ENCODE peak calls at places on chromosomes 7 and 10, in nine cellular contexts. E is epithelial cell of proximal tubule, M is PC-9, V is brain microvascular endothelial cell, W is A549, D is tibial artery, Y is fibroblast of pulmonary artery, T is Peyer's patch, G is right lobe of liver. Q is an unnamed sample.

GRCh38 chr7:80136276-80137045 is 1.8 kb downstream of the GNAI1 start:
- DNase-seq in E (no peak), M (peak; percentile 61), V (no peak), W (no peak), D (no peak), Y (peak; percentile 34), T (no peak), G (no peak), Q (no peak)

GRCh38 chr7:99990417-99990816 is 14.6 kb upstream of the AZGP1 start:
- DNase-seq in E (no peak), M (no peak), V (no peak), W (no peak), D (no peak), Y (no peak), T (no peak), G (no peak), Q (no peak)

GRCh38 chr7:3092468-3092867 is 48.8 kb upstream of the CARD11 start:
- DNase-seq in E (no peak), M (no peak), V (peak; percentile 27), W (no peak), D (no peak), Y (peak; percentile 8), T (peak; percentile 79), G (no peak), Q (no peak)

GRCh38 chr7:116674508-116675173 is 2.6 kb downstream of the MET start:
- DNase-seq in E (no peak), M (peak; percentile 77), V (no peak), W (peak; percentile 56), D (no peak), Y (no peak), T (no peak), G (no peak), Q (no peak)

GRCh38 chr10:37965006-37965405 is 11.4 kb downstream of the ZNF25 start:
- DNase-seq in E (no peak), M (no peak), V (no peak), W (no peak), D (no peak), Y (no peak), T (no peak), G (no peak), Q (no peak)

GRCh38 chr7:133784421-133785045 is 342.6 kb upstream of the LRGUK start:
- DNase-seq in E (no peak), M (no peak), V (no peak), W (no peak), D (no peak), Y (no peak), T (no peak), G (no peak), Q (no peak)

GRCh38 chr10:33878238-33878637 is 543.8 kb upstream of the NRP1 start:
- DNase-seq in E (no peak), M (no peak), V (no peak), W (no peak), D (no peak), Y (no peak), T (no peak), G (no peak), Q (no peak)

GRCh38 chr7:55212176-55212575 is 153.0 kb upstream of the LANCL2 start:
- DNase-seq in E (no peak), M (no peak), V (no peak), W (no peak), D (no peak), Y (no peak), T (no peak), G (no peak), Q (no peak)

GRCh38 chr10:68897336-68897741 is 3.8 kb upstream of the DDX50 start:
- DNase-seq in E (peak; percentile 30), M (peak; percentile 46), V (peak; percentile 70), W (peak; percentile 79), D (no peak), Y (peak; percentile 85), T (no peak), G (peak; percentile 53), Q (peak; percentile 58)

GRCh38 chr10:128751284-128751683 is 625.1 kb upstream of the MKI67 start:
- DNase-seq in E (no peak), M (no peak), V (no peak), W (peak; percentile 12), D (no peak), Y (no peak), T (no peak), G (no peak), Q (no peak)

GRCh38 chr7:92994889-92995288 is 122.9 kb downstream of the SAMD9 start:
- DNase-seq in E (no peak), M (no peak), V (no peak), W (no peak), D (no peak), Y (no peak), T (no peak), G (no peak), Q (no peak)

GRCh38 chr10:70255329-70256299 is 22.4 kb upstream of the PPA1 start:
- DNase-seq in E (no peak), M (peak; percentile 94), V (no peak), W (no peak), D (no peak), Y (peak; percentile 68), T (no peak), G (no peak), Q (no peak)

GRCh38 chr10:47182934-47183725 is 116.9 kb upstream of the GDF10 start:
- DNase-seq in E (no peak), M (no peak), V (no peak), W (no peak), D (no peak), Y (no peak), T (no peak), G (no peak), Q (no peak)

GRCh38 chr10:130359711-130360110 is 223.5 kb downstream of the GLRX3 start:
- DNase-seq in E (no peak), M (no peak), V (no peak), W (no peak), D (no peak), Y (no peak), T (no peak), G (peak; percentile 22), Q (no peak)

GRCh38 chr7:114302858-114303257 is 111.8 kb upstream of the FOXP2 start:
- DNase-seq in E (peak; percentile 62), M (no peak), V (no peak), W (no peak), D (no peak), Y (no peak), T (no peak), G (no peak), Q (no peak)

GRCh38 chr10:63522129-63522687 is 1.0 kb downstream of the REEP3 start:
- DNase-seq in E (no peak), M (peak; percentile 56), V (no peak), W (peak; percentile 33), D (no peak), Y (peak; percentile 17), T (no peak), G (no peak), Q (no peak)

GRCh38 chr7:124120911-124121310 is 88.0 kb upstream of the TMEM229A start:
- DNase-seq in E (no peak), M (no peak), V (no peak), W (no peak), D (no peak), Y (no peak), T (no peak), G (no peak), Q (no peak)

GRCh38 chr10:63319231-63319630 is 146.5 kb downstream of the JMJD1C start:
- DNase-seq in E (no peak), M (no peak), V (no peak), W (no peak), D (no peak), Y (no peak), T (no peak), G (no peak), Q (no peak)

GRCh38 chr7:120856621-120857352 is 1.2 kb downstream of the TSPAN12 start:
- DNase-seq in E (no peak), M (no peak), V (peak; percentile 24), W (peak; percentile 39), D (no peak), Y (peak; percentile 11), T (no peak), G (peak; percentile 58), Q (no peak)
- TF ChIP-seq CTCF in E (no peak), M (no peak), V (peak; percentile 25), W (no peak), D (no peak), Y (no peak), T (no peak), G (no peak), Q (no peak)

GRCh38 chr7:98400538-98401427 is at the start of gene BAIAP2L1:
- DNase-seq in E (no peak), M (peak; percentile 76), V (peak; percentile 39), W (peak; percentile 94), D (peak; percentile 71), Y (peak; percentile 62), T (peak; percentile 66), G (peak; percentile 97), Q (no peak)
- H3K4me3 ChIP-seq in E (peak within 1 kb of the TSS; percentile 96), M (peak within 1 kb of the TSS; percentile 87), V (peak within 1 kb of the TSS; percentile 68), W (peak within 1 kb of the TSS; percentile 89), D (peak within 1 kb of the TSS; percentile 57), Y (peak within 1 kb of the TSS; percentile 53), T (peak within 1 kb of the TSS; percentile 51), G (peak within 1 kb of the TSS; percentile 84), Q (peak within 1 kb of the TSS; percentile 55)

DNA sequence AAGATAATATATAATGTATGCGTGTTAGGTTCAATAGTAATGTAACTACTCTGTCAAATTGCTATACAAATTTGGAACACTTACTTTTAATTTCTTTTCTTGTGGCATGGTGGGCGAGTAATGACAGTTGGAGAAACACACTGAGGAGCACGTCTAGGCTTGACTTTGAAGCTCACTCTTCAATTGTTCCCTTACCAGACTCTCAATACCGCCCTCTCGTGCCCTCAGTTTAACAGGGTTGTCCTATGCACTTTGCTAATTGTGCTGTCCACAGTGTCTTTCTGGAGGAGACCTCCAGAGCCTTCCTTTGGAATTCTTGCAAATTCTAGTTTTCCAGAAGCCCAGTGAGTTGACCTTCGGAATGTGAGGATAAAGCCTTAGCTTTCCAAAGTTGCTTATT is 107.2 kb upstream of the RELN start:
- DNase-seq in E (no peak), M (no peak), V (peak; percentile 15), W (peak; percentile 29), D (no peak), Y (peak; percentile 24), T (no peak), G (peak; percentile 50), Q (no peak)
- TF ChIP-seq CTCF in E (peak; percentile 40), M (no peak), V (peak; percentile 48), W (no peak), D (no peak), Y (peak; percentile 18), T (no peak), G (peak; percentile 45), Q (no peak)

GRCh38 chr10:28566458-28566857 is 33.5 kb downstream of the WAC start:
- DNase-seq in E (no peak), M (no peak), V (no peak), W (no peak), D (no peak), Y (peak; percentile 69), T (no peak), G (no peak), Q (no peak)

GRCh38 chr10:28561531-28561930 is 28.6 kb downstream of the WAC start:
- DNase-seq in E (no peak), M (no peak), V (no peak), W (no peak), D (no peak), Y (no peak), T (no peak), G (no peak), Q (no peak)

GRCh38 chr10:28569506-28570159 is 36.7 kb downstream of the WAC start:
- DNase-seq in E (no peak), M (no peak), V (peak; percentile 30), W (no peak), D (no peak), Y (peak; percentile 34), T (no peak), G (no peak), Q (peak; percentile 2)

GRCh38 chr10:28560617-28561016 is 27.7 kb downstream of the WAC start:
- DNase-seq in E (no peak), M (no peak), V (no peak), W (no peak), D (no peak), Y (no peak), T (no peak), G (no peak), Q (no peak)

GRCh38 chr10:28564905-28565304 is 32.0 kb downstream of the WAC start:
- DNase-seq in E (no peak), M (no peak), V (no peak), W (no peak), D (no peak), Y (peak; percentile 24), T (no peak), G (no peak), Q (no peak)
- H3K4me3 ChIP-seq in E (no peak overlapping the region), M (no peak overlapping the region), V (no peak overlapping the region), W (no peak overlapping the region), D (no peak overlapping the region), Y (no peak overlapping the region), T (no peak overlapping the region), G (no peak overlapping the region), Q (no peak overlapping the region)